ENCODE peak calls at places on chromosomes 11 and 22, in four cellular contexts. Q is IMR-90, H is H9, N is H1. Z is an unnamed sample.

GRCh38 chr22:34975721-34976120 is 90.2 kb upstream of the ISX start:
- DNase-seq in N (no peak), Q (no peak), H (peak; percentile 44), Z (peak; percentile 64)

GRCh38 chr11:46345131-46345597 is 2.1 kb upstream of the DGKZ start:
- DNase-seq in N (no peak), Q (no peak), H (peak; percentile 83), Z (peak; percentile 78)

GRCh38 chr11:63459586-63459985 is 31.4 kb downstream of the PLAAT5 start:
- DNase-seq in Q (no peak), N (no peak), H (peak; percentile 72), Z (peak; percentile 96)

GRCh38 chr11:11842426-11843008 is 745 bp downstream of the USP47 start:
- DNase-seq in N (no peak), H (no peak), Q (peak; percentile 86), Z (peak; percentile 87)

GRCh38 chr11:60905551-60906113 is 753 bp downstream of the PRPF19 start:
- DNase-seq in N (no peak), Q (peak; percentile 78), H (no peak), Z (peak; percentile 16)

GRCh38 chr22:28822930-28823481 is 22.6 kb upstream of the XBP1 start:
- DNase-seq in Q (no peak), H (no peak), N (no peak), Z (no peak)

GRCh38 chr11:114163231-114163631 is 103.7 kb downstream of the ZBTB16 start:
- DNase-seq in H (no peak), Q (peak; percentile 5), N (no peak), Z (no peak)

GRCh38 chr11:46294365-46295309 is 17.2 kb downstream of the CREB3L1 start:
- DNase-seq in N (peak; percentile 53), Q (peak; percentile 97), H (peak; percentile 79), Z (peak; percentile 90)

GRCh38 chr22:29635734-29636357 is 32.4 kb downstream of the NF2 start:
- DNase-seq in H (no peak), Q (peak; percentile 73), N (no peak), Z (peak; percentile 69)

GRCh38 chr11:129729823-129730222 is 85.8 kb upstream of the TMEM45B start:
- DNase-seq in N (no peak), Q (no peak), H (no peak), Z (no peak)

GRCh38 chr22:28799834-28800307 is 498 bp downstream of the XBP1 start:
- DNase-seq in H (peak; percentile 46), Q (peak; percentile 54), N (no peak), Z (peak; percentile 70)

GRCh38 chr22:24973867-24974266 is 21.4 kb downstream of the KIAA1671 start:
- DNase-seq in H (no peak), N (no peak), Q (no peak), Z (no peak)

GRCh38 chr11:8760896-8761295 is 78.3 kb downstream of the RPL27A start:
- DNase-seq in N (no peak), Q (peak; percentile 59), H (no peak), Z (no peak)

GRCh38 chr11:33329705-33330329 is 72.6 kb downstream of the HIPK3 start:
- DNase-seq in H (no peak), Q (peak; percentile 72), N (no peak), Z (peak; percentile 64)

GRCh38 chr22:45503071-45503815 is 560 bp downstream of the FBLN1 start:
- DNase-seq in N (no peak), H (peak; percentile 61), Q (no peak), Z (peak; percentile 73)

GRCh38 chr11:9095421-9095820 is 4.0 kb upstream of the SCUBE2 start:
- DNase-seq in H (peak; percentile 43), Q (no peak), N (no peak), Z (peak; percentile 40)

GRCh38 chr11:79809487-79809886 is 368.7 kb upstream of the TENM4 start:
- DNase-seq in Q (no peak), H (no peak), N (no peak), Z (no peak)

GRCh38 chr11:3926458-3927095 is 71.1 kb downstream of the STIM1 start:
- DNase-seq in Q (peak; percentile 23), H (no peak), N (no peak), Z (no peak)

DNA sequence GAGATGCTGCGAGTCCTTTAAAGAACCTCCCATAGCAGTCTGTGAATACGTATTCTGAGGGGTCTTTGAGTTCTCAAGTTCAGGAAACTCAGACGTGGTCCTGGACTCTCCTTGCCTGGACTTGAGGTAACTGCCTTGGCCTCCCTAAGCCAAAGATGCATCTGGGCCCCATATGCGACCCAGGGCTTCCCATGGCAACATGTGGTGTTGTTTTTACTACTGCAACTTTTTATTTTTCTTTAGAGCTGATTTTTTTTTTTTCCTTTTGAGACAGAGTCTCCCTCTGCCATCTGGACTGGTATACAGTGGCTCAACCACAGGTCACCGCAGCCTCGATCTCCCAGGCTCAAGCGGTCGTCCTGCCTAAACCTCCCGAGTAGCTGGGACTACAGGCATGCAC is 321.1 kb downstream of the ST3GAL4 start:
- DNase-seq in N (no peak), Q (no peak), H (no peak), Z (no peak)
- H4K5ac ChIP-seq in N (no peak overlapping the region), Q (no peak overlapping the region), H (no peak overlapping the region), Z (no peak overlapping the region)

GRCh38 chr22:40076702-40077645 is 82.2 kb downstream of the FAM83F start:
- DNase-seq in Q (peak; percentile 43), N (no peak), H (no peak), Z (no peak)
- H3K4me2 ChIP-seq in Q (peak overlapping the region; percentile 74), N (peak overlapping the region; percentile 46), H (peak overlapping the region; percentile 33), Z (no peak overlapping the region)

GRCh38 chr11:128190312-128190711 is 397.0 kb downstream of the ETS1 start:
- DNase-seq in H (no peak), Q (no peak), N (no peak), Z (no peak)

GRCh38 chr11:128187377-128187776 is 400.0 kb downstream of the ETS1 start:
- DNase-seq in H (no peak), Q (no peak), N (no peak), Z (no peak)

GRCh38 chr11:128189823-128190222 is 397.5 kb downstream of the ETS1 start:
- DNase-seq in Q (no peak), N (no peak), H (no peak), Z (no peak)

GRCh38 chr11:128187829-128188228 is 399.5 kb downstream of the ETS1 start:
- DNase-seq in Q (peak; percentile 48), N (no peak), H (no peak), Z (no peak)

DNA sequence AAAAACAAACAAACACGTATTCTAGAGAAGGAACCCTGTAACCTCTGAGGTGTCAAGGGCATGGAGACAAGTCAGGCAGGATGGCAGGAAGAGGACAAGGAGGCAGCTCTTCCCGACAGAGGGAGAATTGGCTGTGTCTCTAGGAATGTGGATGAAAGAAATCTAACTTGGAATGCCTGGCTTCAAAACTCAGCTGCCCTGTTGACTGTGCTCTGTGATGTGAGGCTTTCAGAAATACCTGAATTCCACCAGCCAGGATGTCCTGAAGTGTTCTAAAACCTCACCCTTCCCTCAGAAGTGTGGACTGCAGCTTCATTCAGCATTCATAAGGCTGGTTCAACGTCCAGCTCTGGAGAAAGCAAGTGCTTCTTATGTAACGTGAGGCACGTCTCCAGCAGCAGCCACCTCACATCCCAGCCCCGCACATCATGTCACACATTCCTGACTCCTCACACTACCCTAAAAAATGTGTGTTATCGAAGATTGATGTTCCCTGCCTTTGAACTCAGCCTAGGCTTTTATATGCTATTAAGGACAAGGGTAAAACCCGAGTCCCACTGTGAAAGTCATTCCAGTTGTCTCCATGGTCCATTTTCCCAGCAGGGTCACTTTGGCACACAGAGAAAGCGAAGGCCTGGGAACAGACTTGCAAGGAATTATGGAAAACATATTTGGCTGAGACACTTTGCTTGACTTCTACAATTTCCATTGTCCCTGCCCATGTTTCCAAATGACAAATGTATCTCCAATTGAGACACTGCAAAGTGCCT is 398.8 kb downstream of the ETS1 start:
- DNase-seq in Q (no peak), H (no peak), N (no peak), Z (peak; percentile 53)
- H4K8ac ChIP-seq in Q (no peak overlapping the region), H (no peak overlapping the region), N (no peak overlapping the region), Z (no peak overlapping the region)

GRCh38 chr11:99670268-99670667 is 649.5 kb downstream of the CNTN5 start:
- DNase-seq in Q (no peak), H (no peak), N (no peak), Z (peak; percentile 16)
- H4K5ac ChIP-seq in Q (no peak overlapping the region), H (no peak overlapping the region), N (no peak overlapping the region), Z (no peak overlapping the region)

GRCh38 chr11:19812096-19812495 is 99.5 kb downstream of the NAV2 start:
- DNase-seq in H (no peak), Q (no peak), N (no peak), Z (no peak)

GRCh38 chr11:19811391-19811790 is 98.8 kb downstream of the NAV2 start:
- DNase-seq in N (no peak), H (no peak), Q (no peak), Z (no peak)

GRCh38 chr11:19813158-19813879 is 100.7 kb downstream of the NAV2 start:
- DNase-seq in Q (no peak), H (no peak), N (no peak), Z (no peak)

GRCh38 chr11:19814421-19814820 is 101.8 kb downstream of the NAV2 start:
- DNase-seq in Q (no peak), H (peak; percentile 55), N (no peak), Z (peak; percentile 54)

DNA sequence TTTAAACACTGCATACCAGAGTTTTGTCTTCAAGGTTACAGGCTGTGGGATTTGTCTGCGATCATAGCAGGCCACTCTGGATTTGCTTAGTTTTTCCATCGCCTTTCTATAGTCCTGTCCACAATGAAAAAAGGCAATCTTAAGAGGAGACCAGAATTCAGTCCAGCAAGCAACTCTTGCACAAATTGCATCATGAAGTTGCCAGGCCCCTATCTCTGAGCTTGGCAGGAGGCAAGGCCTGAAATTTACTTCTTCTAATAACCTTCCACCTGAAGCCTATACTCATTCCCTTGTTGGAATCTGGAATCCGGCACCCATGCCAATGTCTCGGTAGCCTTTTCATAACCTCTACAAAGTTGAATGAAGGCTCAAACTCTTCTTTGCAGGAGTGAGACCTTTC is 100.1 kb downstream of the NAV2 start:
- DNase-seq in N (no peak), Q (no peak), H (no peak), Z (no peak)
- H3K4me2 ChIP-seq in N (no peak overlapping the region), Q (no peak overlapping the region), H (no peak overlapping the region), Z (no peak overlapping the region)

DNA sequence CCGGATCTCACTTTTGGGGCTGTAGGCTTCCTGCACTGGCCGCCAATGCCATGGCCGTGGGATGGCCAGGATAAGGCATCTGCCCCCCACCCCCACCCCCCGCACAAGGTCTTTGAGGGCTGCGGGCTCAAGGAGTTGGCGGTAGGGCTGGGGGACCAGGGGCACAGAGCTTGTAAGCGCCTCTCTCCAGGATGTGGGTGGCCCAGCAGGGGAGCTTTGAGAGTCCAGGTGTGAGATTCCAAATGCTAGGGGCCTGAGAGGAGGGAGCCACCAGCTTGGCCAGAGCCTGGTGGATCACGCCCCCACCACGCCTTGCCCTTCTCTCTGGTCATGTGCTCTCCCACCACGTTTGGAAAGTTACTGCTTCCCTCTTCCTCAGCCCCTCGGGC is 5.0 kb downstream of the CD81 start:
- DNase-seq in H (no peak), Q (no peak), N (no peak), Z (no peak)
- H4K8ac ChIP-seq in H (no peak overlapping the region), Q (no peak overlapping the region), N (peak overlapping the region; percentile 75), Z (no peak overlapping the region)

GRCh38 chr11:66867425-66868040 is 10.7 kb downstream of the LRFN4 start:
- DNase-seq in Q (no peak), N (no peak), H (no peak), Z (peak; percentile 50)
- H4K5ac ChIP-seq in Q (no peak overlapping the region), N (no peak overlapping the region), H (no peak overlapping the region), Z (no peak overlapping the region)

GRCh38 chr11:20111871-20112270 is 48.4 kb downstream of the DBX1 start:
- DNase-seq in H (no peak), N (no peak), Q (no peak), Z (no peak)
- H3K4me2 ChIP-seq in H (no peak overlapping the region), N (no peak overlapping the region), Q (peak overlapping the region; percentile 27), Z (no peak overlapping the region)